ENCODE peak calls at places on chromosomes 13 and 19, in four cellular contexts. F is body of pancreas, R is heart right ventricle, X is fibroblast of villous mesenchyme. G is an unnamed sample.

GRCh38 chr13:44843403-44843802 is 145.9 kb downstream of the NUFIP1 start:
- DNase-seq in F (no peak), R (no peak), X (no peak), G (peak)

GRCh38 chr13:46317120-46317519 is 69.9 kb downstream of the RUBCNL start:
- DNase-seq in F (no peak), R (no peak), X (peak), G (peak)

GRCh38 chr19:43668406-43669158 is 1.4 kb downstream of the PLAUR start:
- DNase-seq in X (peak), F (peak), R (peak), G (peak)

GRCh38 chr19:14758816-14759215 is 19.5 kb downstream of the ADGRE2 start:
- DNase-seq in F (no peak), R (no peak), X (no peak), G (peak)

GRCh38 chr13:95440441-95441088 is 112.0 kb upstream of the CLDN10 start:
- DNase-seq in F (no peak), X (no peak), R (no peak), G (no peak)

GRCh38 chr13:106499905-106500304 is 35.6 kb downstream of the EFNB2 start:
- DNase-seq in X (peak), R (no peak), F (no peak), G (peak)

GRCh38 chr19:30053558-30053957 is 111.5 kb downstream of the URI1 start:
- DNase-seq in R (no peak), X (no peak), F (no peak), G (no peak)

GRCh38 chr13:76425930-76426329 is 460.3 kb downstream of the KCTD12 start:
- DNase-seq in F (no peak), R (peak), X (peak), G (peak)

GRCh38 chr13:56020425-56020824 is 1120.3 kb upstream of the PRR20A start:
- DNase-seq in R (no peak), X (no peak), F (no peak), G (no peak)

GRCh38 chr13:92719868-92720267 is 506.7 kb upstream of the GPC6 start:
- DNase-seq in F (no peak), R (no peak), X (no peak), G (peak)

GRCh38 chr13:108895220-108895704 is 265.9 kb downstream of the MYO16 start:
- DNase-seq in X (peak), F (no peak), R (no peak), G (peak)

GRCh38 chr13:100040196-100040595 is 48.7 kb upstream of the PCCA start:
- DNase-seq in F (no peak), R (no peak), X (no peak), G (peak)

GRCh38 chr13:96527497-96527896 is 437.6 kb downstream of the HS6ST3 start:
- DNase-seq in X (no peak), F (no peak), R (no peak), G (peak)

GRCh38 chr13:24709186-24709913 is 29.1 kb downstream of the ATP12A start:
- DNase-seq in F (no peak), X (no peak), R (no peak), G (no peak)

GRCh38 chr19:43439183-43440063 is 24.7 kb downstream of the TEX101 start:
- DNase-seq in R (peak), X (no peak), F (no peak), G (no peak)

GRCh38 chr13:27704681-27705080 is 83.0 kb downstream of the POLR1D start:
- DNase-seq in R (no peak), F (no peak), X (peak), G (peak)

GRCh38 chr19:33431986-33432385 is 58.5 kb downstream of the CEBPG start:
- DNase-seq in R (no peak), X (no peak), F (no peak), G (no peak)

GRCh38 chr13:53783466-53783865 is 754.9 kb downstream of the OLFM4 start:
- DNase-seq in R (no peak), F (no peak), X (no peak), G (no peak)

GRCh38 chr13:23735329-23735728 is 153.9 kb downstream of the MIPEP start:
- DNase-seq in R (no peak), F (no peak), X (no peak), G (no peak)

GRCh38 chr19:18593367-18594095 is 4.9 kb downstream of the REX1BD start:
- DNase-seq in R (no peak), X (no peak), F (no peak), G (no peak)

GRCh38 chr13:25114220-25114619 is 18.3 kb downstream of the PABPC3 start:
- DNase-seq in F (peak), X (peak), R (peak), G (peak)

GRCh38 chr19:42252365-42253244 is 2.3 kb downstream of the ERF start:
- DNase-seq in R (peak), F (peak), X (peak), G (peak)

GRCh38 chr13:35630551-35631275 is 154.2 kb upstream of the MAB21L1 start:
- DNase-seq in R (peak), F (no peak), X (peak), G (peak)

GRCh38 chr19:33373701-33374405 is at the start of gene CEBPG:
- DNase-seq in R (peak), X (peak), F (peak), G (peak)

GRCh38 chr19:18896421-18896841 is 473 bp upstream of the CERS1 start:
- DNase-seq in X (no peak), F (no peak), R (no peak), G (no peak)

GRCh38 chr19:44800461-44800860 is 8.4 kb upstream of the BCAM start:
- DNase-seq in X (peak), F (peak), R (peak), G (peak)

GRCh38 chr13:23979361-23980159 is 82.3 kb upstream of the C1QTNF9B start:
- DNase-seq in R (peak), F (peak), X (peak), G (peak)

GRCh38 chr19:58543826-58544590 is at the start of gene TRIM28:
- DNase-seq in X (peak), R (peak), F (peak), G (peak)

GRCh38 chr13:19959141-19959830 is 759 bp downstream of the ZMYM2 start:
- DNase-seq in F (peak), R (peak), X (peak), G (peak)

GRCh38 chr13:109145631-109146030 is 516.2 kb downstream of the MYO16 start:
- DNase-seq in R (peak), X (peak), F (peak), G (peak)

GRCh38 chr13:105363747-105364177 is 1171.7 kb downstream of the EFNB2 start:
- DNase-seq in X (no peak), R (no peak), F (no peak), G (peak)

GRCh38 chr19:33429891-33430673 is 56.6 kb downstream of the CEBPG start:
- DNase-seq in R (no peak), F (no peak), X (no peak), G (no peak)

GRCh38 chr13:43153436-43154082 is 130.2 kb downstream of the DNAJC15 start:
- DNase-seq in R (no peak), X (peak), F (no peak), G (peak)

GRCh38 chr19:53912653-53913052 is 3.6 kb downstream of the CACNG7 start:
- DNase-seq in F (no peak), X (no peak), R (no peak), G (no peak)
- TF ChIP-seq CTCF in F (no peak), X (peak), R (no peak), G (peak)

GRCh38 chr13:98176777-98177608 is at the start of gene RNF113B:
- DNase-seq in F (no peak), R (no peak), X (no peak), G (no peak)
- H3K4me3 ChIP-seq in F (no peak), R (no peak), X (no peak), G (no peak)

DNA sequence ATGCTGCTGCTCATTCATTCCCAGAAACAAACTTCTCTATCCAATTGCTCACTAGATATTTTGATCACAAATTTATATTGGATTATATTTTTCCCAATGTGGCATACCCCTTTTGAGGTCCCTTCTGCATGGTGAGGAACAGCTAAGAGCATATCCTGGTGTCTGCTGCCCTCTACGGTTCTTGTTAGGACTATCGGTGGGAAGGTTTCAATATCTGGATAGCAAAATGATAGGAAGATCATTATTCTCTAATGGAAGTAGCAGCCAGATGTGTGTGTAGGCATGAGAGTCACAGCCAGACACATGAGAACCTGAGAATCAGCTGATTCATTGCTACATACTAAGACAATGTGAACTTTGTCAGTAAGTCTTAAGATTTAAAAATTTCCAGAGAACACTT is 1422.4 kb upstream of the MIR17HG start:
- DNase-seq in F (no peak), R (no peak), X (no peak), G (peak)
- TF ChIP-seq CTCF in F (no peak), R (peak), X (peak), G (peak)

DNA sequence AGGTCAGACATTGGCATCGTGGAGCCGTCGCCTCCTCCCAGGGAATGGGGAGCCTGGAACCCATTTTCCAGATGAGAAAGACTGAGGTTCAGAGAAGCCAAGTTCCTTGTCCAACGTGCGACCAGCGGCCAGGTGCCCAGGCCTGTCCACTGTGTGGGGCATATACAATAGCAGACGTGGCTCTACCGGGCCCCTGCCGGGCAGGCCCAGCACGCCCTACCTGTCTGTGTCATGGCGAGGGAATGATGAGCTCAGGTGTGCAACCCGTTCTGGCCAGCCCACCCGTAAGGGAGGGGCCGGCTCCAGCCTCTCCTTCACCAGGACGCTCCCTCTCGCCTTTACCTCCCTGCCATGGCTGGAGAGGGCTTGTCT is 837 bp downstream of the GNA15 start:
- DNase-seq in R (no peak), X (no peak), F (no peak), G (no peak)
- H3K4me3 ChIP-seq in R (peak), X (no peak), F (no peak), G (no peak)

DNA sequence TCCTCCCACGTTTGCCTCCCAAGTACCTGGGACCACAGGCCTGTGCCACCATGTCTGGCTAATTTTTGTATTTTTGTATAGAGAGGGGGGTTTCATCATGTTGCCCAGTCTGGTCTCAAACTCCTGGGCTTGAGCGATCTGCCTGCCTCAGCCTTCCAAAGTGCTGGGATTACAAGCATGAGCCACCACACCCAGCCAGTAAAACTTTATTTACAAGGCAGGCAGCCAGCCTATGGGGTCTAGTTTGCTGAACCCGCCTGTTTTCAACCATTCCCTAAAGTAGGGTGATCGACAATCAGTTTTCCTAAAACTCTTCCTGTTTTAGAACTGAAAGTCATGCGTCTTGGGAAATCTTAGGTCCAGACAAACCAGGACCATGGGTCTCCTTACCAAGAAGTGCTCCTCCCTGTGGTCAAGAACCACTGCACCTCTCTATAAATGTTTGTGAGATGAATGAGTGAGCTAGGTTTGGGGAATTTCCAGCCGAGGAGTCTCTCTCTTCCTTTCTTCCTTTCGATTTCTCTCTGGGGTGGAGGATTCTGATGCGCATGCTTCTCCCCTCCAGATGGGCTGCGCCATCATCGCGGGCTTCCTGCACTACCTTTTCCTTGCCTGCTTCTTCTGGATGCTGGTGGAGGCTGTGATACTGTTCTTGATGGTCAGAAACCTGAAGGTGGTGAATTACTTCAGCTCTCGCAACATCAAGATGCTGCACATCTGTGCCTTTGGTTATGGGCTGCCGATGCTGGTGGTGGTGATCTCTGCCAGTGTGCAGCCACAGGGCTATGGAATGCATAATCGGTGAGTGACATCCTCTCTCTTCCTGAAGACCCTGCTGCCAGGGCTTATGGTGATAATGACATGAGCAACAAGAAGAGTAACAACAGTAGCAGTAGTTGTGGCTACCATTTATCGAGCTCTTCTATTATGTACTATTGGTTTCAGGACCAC is 38.7 kb downstream of the ADGRE1 start:
- DNase-seq in F (no peak), X (no peak), R (no peak), G (no peak)
- TF ChIP-seq CTCF in F (no peak), X (no peak), R (no peak), G (no peak)